ENCODE peak calls at places on chromosomes 7 and 10, in four cellular contexts. One of them, this sample, is unnamed.
A peak's percentile ranks its signal among the peaks of the same experiment; 100 is the strongest.

GRCh38 chr7:111089822-111090426 is 1.0 kb upstream of the LRRN3 start:
- DNase-seq in H9: no peak
- DNase-seq in CD8-positive, alpha-beta T cell: no peak
- DNase-seq in IMR-90: peak; percentile 64
- DNase-seq in this sample: no peak

GRCh38 chr7:43615558-43616145 is 32.7 kb downstream of the STK17A start:
- DNase-seq in IMR-90: no peak
- DNase-seq in H9: no peak
- DNase-seq in CD8-positive, alpha-beta T cell: no peak
- DNase-seq in this sample: no peak

GRCh38 chr7:72362246-72362645 is 49.9 kb downstream of the CALN1 start:
- DNase-seq in CD8-positive, alpha-beta T cell: no peak
- DNase-seq in IMR-90: no peak
- DNase-seq in H9: no peak
- DNase-seq in this sample: no peak

GRCh38 chr10:31657471-31657844 is 271.2 kb downstream of the ARHGAP12 start:
- DNase-seq in IMR-90: no peak
- DNase-seq in CD8-positive, alpha-beta T cell: no peak
- DNase-seq in H9: no peak
- DNase-seq in this sample: no peak

GRCh38 chr10:8412541-8412940 is 358.1 kb downstream of the GATA3 start:
- DNase-seq in H9: no peak
- DNase-seq in IMR-90: no peak
- DNase-seq in CD8-positive, alpha-beta T cell: no peak
- DNase-seq in this sample: no peak

GRCh38 chr10:132397671-132398565 is 918 bp downstream of the PWWP2B start:
- DNase-seq in H9: no peak
- DNase-seq in IMR-90: peak; percentile 47
- DNase-seq in CD8-positive, alpha-beta T cell: no peak
- DNase-seq in this sample: peak; percentile 34

GRCh38 chr7:2499181-2499580 is 20.4 kb upstream of the LFNG start:
- DNase-seq in IMR-90: no peak
- DNase-seq in CD8-positive, alpha-beta T cell: no peak
- DNase-seq in H9: no peak
- DNase-seq in this sample: no peak

GRCh38 chr7:82194011-82194410 is 249.6 kb downstream of the CACNA2D1 start:
- DNase-seq in H9: no peak
- DNase-seq in CD8-positive, alpha-beta T cell: no peak
- DNase-seq in IMR-90: peak; percentile 66
- DNase-seq in this sample: peak; percentile 60

GRCh38 chr7:74038194-74038961 is 10.4 kb downstream of the ELN start:
- DNase-seq in CD8-positive, alpha-beta T cell: no peak
- DNase-seq in H9: no peak
- DNase-seq in IMR-90: no peak
- DNase-seq in this sample: no peak

GRCh38 chr10:119383174-119383856 is 159.2 kb downstream of the RGS10 start:
- DNase-seq in H9: no peak
- DNase-seq in IMR-90: no peak
- DNase-seq in CD8-positive, alpha-beta T cell: no peak
- DNase-seq in this sample: no peak

GRCh38 chr7:106617860-106618259 is 43.1 kb downstream of the CCDC71L start:
- DNase-seq in H9: no peak
- DNase-seq in IMR-90: peak; percentile 29
- DNase-seq in CD8-positive, alpha-beta T cell: no peak
- DNase-seq in this sample: no peak

GRCh38 chr10:47141349-47141748 is 158.6 kb upstream of the GDF10 start:
- DNase-seq in H9: no peak
- DNase-seq in CD8-positive, alpha-beta T cell: no peak
- DNase-seq in IMR-90: no peak
- DNase-seq in this sample: no peak

GRCh38 chr7:36040679-36041078 is 112.4 kb upstream of the EEPD1 start:
- DNase-seq in CD8-positive, alpha-beta T cell: no peak
- DNase-seq in H9: no peak
- DNase-seq in IMR-90: peak; percentile 62
- DNase-seq in this sample: peak; percentile 28

GRCh38 chr7:37921340-37921805 is 933 bp downstream of the EPDR1 start:
- DNase-seq in IMR-90: no peak
- DNase-seq in CD8-positive, alpha-beta T cell: no peak
- DNase-seq in H9: peak; percentile 68
- DNase-seq in this sample: no peak

GRCh38 chr10:88032566-88032965 is 169.1 kb downstream of the PTEN start:
- DNase-seq in H9: no peak
- DNase-seq in IMR-90: peak; percentile 86
- DNase-seq in CD8-positive, alpha-beta T cell: no peak
- DNase-seq in this sample: peak; percentile 70

GRCh38 chr7:45638916-45639315 is 64.7 kb downstream of the ADCY1 start:
- DNase-seq in H9: peak; percentile 2
- DNase-seq in IMR-90: no peak
- DNase-seq in CD8-positive, alpha-beta T cell: no peak
- DNase-seq in this sample: no peak

GRCh38 chr10:62249974-62250373 is 18.7 kb downstream of the RTKN2 start:
- DNase-seq in IMR-90: no peak
- DNase-seq in H9: no peak
- DNase-seq in CD8-positive, alpha-beta T cell: no peak
- DNase-seq in this sample: no peak

GRCh38 chr10:62248465-62248864 is 20.2 kb downstream of the RTKN2 start:
- DNase-seq in CD8-positive, alpha-beta T cell: no peak
- DNase-seq in H9: no peak
- DNase-seq in IMR-90: peak; percentile 30
- DNase-seq in this sample: no peak

GRCh38 chr10:62253704-62254103 is 14.9 kb downstream of the RTKN2 start:
- DNase-seq in IMR-90: no peak
- DNase-seq in H9: no peak
- DNase-seq in CD8-positive, alpha-beta T cell: no peak
- DNase-seq in this sample: no peak

GRCh38 chr10:62252051-62252450 is 16.6 kb downstream of the RTKN2 start:
- DNase-seq in H9: no peak
- DNase-seq in CD8-positive, alpha-beta T cell: no peak
- DNase-seq in IMR-90: no peak
- DNase-seq in this sample: no peak

DNA sequence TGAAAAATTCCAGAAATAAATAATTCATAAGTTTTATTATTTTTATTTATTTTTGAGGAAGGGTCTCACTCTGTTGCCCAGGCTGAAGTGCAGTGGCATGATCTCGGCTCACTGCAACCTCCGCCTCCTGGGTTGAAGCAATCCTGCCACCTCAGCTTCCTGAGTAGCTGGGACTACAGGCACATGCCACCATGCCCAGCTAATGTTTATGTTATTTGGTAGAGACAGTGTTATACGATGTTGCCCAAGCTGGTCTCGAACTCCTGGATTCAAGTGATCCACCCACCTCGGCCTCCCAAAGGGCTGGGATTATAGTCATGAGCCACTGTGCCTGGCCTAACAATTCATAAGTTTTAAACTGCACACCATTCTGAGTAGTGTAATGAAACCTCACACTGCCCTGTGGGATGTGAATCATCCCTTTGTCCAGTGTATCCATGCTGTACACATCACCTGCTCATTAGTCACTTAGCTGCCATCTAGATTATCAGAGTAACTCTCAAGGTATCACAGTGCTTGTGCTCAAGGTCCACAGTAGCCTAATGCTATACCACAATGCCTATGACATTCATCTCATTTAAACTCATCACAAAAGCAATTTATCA is 17.9 kb downstream of the RTKN2 start:
- DNase-seq in CD8-positive, alpha-beta T cell: no peak
- DNase-seq in IMR-90: peak; percentile 82
- DNase-seq in H9: no peak
- DNase-seq in this sample: peak; percentile 96
- H3K27ac ChIP-seq in CD8-positive, alpha-beta T cell: no peak overlapping the region
- H3K27ac ChIP-seq in IMR-90: no peak overlapping the region
- H3K27ac ChIP-seq in H9: no peak overlapping the region
- H3K27ac ChIP-seq in this sample: peak overlapping the region; percentile 49

GRCh38 chr10:70711177-70711576 is 38.9 kb downstream of the ADAMTS14 start:
- DNase-seq in IMR-90: no peak
- DNase-seq in CD8-positive, alpha-beta T cell: no peak
- DNase-seq in H9: no peak
- DNase-seq in this sample: no peak

GRCh38 chr10:70714961-70715360 is 42.7 kb downstream of the ADAMTS14 start:
- DNase-seq in IMR-90: no peak
- DNase-seq in CD8-positive, alpha-beta T cell: no peak
- DNase-seq in H9: no peak
- DNase-seq in this sample: no peak

GRCh38 chr10:70715853-70716795 is 43.8 kb downstream of the ADAMTS14 start:
- DNase-seq in IMR-90: peak; percentile 34
- DNase-seq in H9: peak; percentile 43
- DNase-seq in CD8-positive, alpha-beta T cell: no peak
- DNase-seq in this sample: peak; percentile 3

GRCh38 chr10:70714245-70714644 is 41.9 kb downstream of the ADAMTS14 start:
- DNase-seq in IMR-90: no peak
- DNase-seq in H9: no peak
- DNase-seq in CD8-positive, alpha-beta T cell: no peak
- DNase-seq in this sample: no peak

DNA sequence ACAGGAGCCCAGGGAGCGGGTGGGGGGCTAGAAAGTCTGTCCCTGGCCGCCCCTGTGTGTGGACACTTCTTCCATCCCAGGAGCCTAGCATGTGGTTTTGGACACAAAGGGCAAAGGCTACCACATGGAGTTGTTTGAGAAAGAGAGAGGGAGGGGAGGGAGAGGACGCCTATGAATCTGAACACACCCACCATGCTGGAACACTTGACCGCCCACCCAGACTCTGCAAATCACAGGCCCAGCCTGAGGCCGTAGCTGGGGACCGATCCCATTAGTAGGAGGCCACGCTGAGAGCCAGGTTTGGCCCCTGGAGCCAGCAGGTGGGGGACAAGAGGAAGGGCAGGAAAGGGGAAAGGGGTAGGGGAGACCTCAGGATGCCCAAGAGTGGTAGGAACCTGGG is 39.6 kb downstream of the ADAMTS14 start:
- DNase-seq in H9: no peak
- DNase-seq in CD8-positive, alpha-beta T cell: no peak
- DNase-seq in IMR-90: no peak
- DNase-seq in this sample: no peak
- H3K4me1 ChIP-seq in H9: no peaks in the 10 kb centered on the region
- H3K4me1 ChIP-seq in CD8-positive, alpha-beta T cell: no peaks in the 10 kb centered on the region
- H3K4me1 ChIP-seq in IMR-90: peaks cover 8% of the 10 kb centered on the region
- H3K4me1 ChIP-seq in this sample: no peaks in the 10 kb centered on the region

DNA sequence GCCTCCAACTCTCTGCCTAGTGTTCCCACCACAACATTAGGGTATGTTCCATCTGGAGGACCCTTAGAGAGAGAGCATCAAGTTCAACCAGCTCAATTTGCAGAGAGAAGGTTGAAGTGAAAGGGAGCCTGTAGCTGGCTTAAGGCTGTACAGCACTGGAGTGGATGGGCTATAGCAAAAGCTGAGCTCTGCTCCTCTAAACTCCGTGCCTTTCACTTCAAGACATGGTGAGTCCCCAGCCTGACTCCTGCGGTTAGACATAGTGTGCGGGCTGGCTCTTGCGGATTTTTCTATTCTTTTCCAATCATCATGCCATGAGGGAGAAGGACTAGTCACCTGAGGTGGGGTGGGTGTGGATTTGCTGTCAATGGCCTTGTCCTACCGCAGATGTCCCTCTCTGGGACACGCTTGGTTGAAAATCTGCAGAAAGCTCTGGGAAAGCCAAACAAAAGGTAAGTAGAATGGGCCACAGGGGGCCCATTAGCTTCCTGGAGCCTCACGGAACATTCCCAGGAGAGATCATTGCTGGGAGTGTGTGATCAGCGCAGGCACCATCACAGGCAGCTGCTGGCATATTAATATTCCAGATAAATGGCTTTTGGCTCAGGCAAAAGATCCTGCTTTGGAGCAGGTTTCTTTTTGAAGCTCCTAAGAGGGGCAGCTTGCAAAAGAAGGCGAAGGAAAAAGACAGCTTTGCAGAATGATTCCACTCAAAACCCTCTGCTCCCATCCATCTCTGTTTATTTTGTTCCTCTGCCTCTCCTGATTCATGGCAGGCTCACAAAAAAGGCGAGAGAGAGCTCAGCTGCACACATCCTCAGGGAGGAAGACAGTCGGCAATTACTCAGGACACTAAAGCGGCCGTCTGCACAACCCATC is 509.0 kb upstream of the ZMIZ1 start:
- DNase-seq in H9: peak; percentile 42
- DNase-seq in CD8-positive, alpha-beta T cell: no peak
- DNase-seq in IMR-90: no peak
- DNase-seq in this sample: no peak
- H3K27ac ChIP-seq in H9: no peak overlapping the region
- H3K27ac ChIP-seq in CD8-positive, alpha-beta T cell: no peak overlapping the region
- H3K27ac ChIP-seq in IMR-90: no peak overlapping the region
- H3K27ac ChIP-seq in this sample: no peak overlapping the region

DNA sequence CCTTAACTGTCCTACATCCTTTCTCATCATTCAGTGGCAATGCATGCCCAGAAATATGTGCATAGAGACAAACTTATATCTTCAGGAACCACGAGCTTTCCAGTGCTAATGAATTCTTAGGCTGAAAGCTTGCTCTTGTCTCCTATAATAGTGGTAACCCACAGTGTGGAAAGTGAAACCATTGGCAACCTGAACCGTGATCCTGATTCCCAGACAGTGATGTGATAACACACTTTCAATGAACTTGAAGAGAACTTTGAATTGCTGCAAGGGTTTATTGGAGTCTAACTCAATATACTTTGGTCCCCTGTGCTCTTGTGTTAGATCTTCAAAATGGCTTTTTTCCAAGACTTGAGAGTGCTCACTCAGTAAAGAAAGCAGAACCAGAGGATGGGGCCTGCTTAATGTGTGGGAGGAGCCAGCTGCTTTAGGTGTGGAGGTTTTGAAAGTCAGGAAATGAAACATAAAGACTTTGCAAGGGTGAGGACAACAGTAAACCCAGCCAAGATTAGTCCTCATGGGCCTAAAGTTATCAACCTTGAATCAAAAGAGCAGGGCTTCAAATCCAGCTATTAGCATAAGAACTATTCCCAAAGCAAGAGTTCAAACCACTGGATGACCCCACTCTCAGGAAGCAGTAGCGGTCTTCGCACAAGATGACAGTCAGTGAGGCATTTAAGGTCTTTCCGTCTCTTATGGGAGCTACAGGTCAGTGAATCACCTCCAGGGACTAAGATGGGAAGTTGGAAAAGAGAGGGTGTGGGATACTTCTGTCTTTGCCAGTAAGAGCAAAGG is 332.4 kb upstream of the NRP1 start:
- DNase-seq in H9: no peak
- DNase-seq in IMR-90: no peak
- DNase-seq in CD8-positive, alpha-beta T cell: no peak
- DNase-seq in this sample: no peak
- H3K4me1 ChIP-seq in H9: no peaks in the 10 kb centered on the region
- H3K4me1 ChIP-seq in IMR-90: no peaks in the 10 kb centered on the region
- H3K4me1 ChIP-seq in CD8-positive, alpha-beta T cell: no peaks in the 10 kb centered on the region
- H3K4me1 ChIP-seq in this sample: no peaks in the 10 kb centered on the region

This sample was measured in foreskin keratinocyte.